ENCODE peak calls at places on chromosomes 12 and 14, in seven cellular contexts. W is A549, V is suprapubic skin, H is tibial nerve, X is stomach, S is adipocyte, T is sigmoid colon. Y is an unnamed sample.

GRCh38 chr14:75711134-75711795 is 50.2 kb downstream of the TTLL5 start:
- DNase-seq in X (peak; percentile 40), H (no peak), T (no peak), S (peak; percentile 86), V (no peak), W (peak; percentile 68), Y (no peak)

GRCh38 chr12:113273053-113273725 is 51.9 kb downstream of the TPCN1 start:
- DNase-seq in X (no peak), V (peak; percentile 48), W (no peak), H (no peak), S (peak; percentile 4), T (no peak), Y (no peak)

GRCh38 chr14:81336009-81336408 is 64.1 kb downstream of the STON2 start:
- DNase-seq in T (no peak), S (no peak), W (no peak), V (no peak), H (no peak), X (no peak), Y (no peak)

GRCh38 chr12:107759410-107759809 is 1.5 kb downstream of the PRDM4 start:
- DNase-seq in T (no peak), S (peak; percentile 65), W (peak; percentile 62), V (no peak), X (no peak), H (no peak), Y (no peak)

GRCh38 chr14:51621654-51622053 is 30.1 kb upstream of the FRMD6 start:
- DNase-seq in S (no peak), X (no peak), W (no peak), V (no peak), T (no peak), H (no peak), Y (no peak)

GRCh38 chr12:6053541-6053940 is 70.9 kb downstream of the VWF start:
- DNase-seq in X (no peak), H (no peak), S (no peak), T (no peak), W (no peak), V (no peak), Y (no peak)

GRCh38 chr14:101499080-101499479 is 62.2 kb upstream of the DIO3 start:
- DNase-seq in H (no peak), V (no peak), T (peak; percentile 48), W (no peak), S (no peak), X (peak; percentile 9), Y (peak; percentile 12)

GRCh38 chr14:91918159-91918883 is 29.2 kb downstream of the FBLN5 start:
- DNase-seq in T (peak; percentile 69), S (no peak), X (no peak), V (no peak), W (no peak), H (no peak), Y (no peak)

GRCh38 chr14:55129086-55129427 is at the start of gene LGALS3:
- DNase-seq in H (peak; percentile 61), V (peak; percentile 86), T (peak; percentile 86), W (peak; percentile 80), S (peak; percentile 92), X (peak; percentile 87), Y (peak; percentile 82)

GRCh38 chr12:110349521-110350151 is 53.9 kb downstream of the ANAPC7 start:
- DNase-seq in S (no peak), X (no peak), W (no peak), H (no peak), V (no peak), T (no peak), Y (no peak)

GRCh38 chr14:92726135-92726932 is 22.1 kb downstream of the LGMN start:
- DNase-seq in H (no peak), V (peak; percentile 87), S (peak; percentile 19), X (peak; percentile 82), T (peak; percentile 83), W (peak; percentile 87), Y (peak; percentile 91)

GRCh38 chr12:107184359-107184980 is 91.1 kb upstream of the CRY1 start:
- DNase-seq in V (no peak), H (no peak), W (no peak), X (no peak), T (no peak), S (no peak), Y (no peak)

DNA sequence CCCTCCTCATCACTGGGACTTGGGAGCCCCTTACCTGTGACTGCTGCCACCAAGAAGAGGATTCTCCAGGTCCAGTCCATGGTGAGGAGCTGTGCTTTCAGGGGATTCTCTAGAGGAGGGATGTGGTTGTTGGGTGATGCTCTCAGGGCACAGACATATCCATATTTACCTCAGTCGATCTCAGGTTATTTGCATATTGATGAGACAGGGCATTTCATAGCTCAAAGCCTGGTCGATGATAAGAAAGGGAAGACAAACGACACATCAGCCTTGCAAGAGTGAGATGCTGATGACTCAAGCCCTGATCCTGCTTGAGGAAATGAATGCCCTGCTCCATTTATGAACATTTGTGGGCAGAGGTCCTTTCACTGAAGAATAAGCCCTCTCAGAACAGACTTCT is 981.0 kb downstream of the TMEM121 start:
- DNase-seq in T (no peak), W (no peak), S (no peak), H (no peak), V (no peak), X (no peak), Y (no peak)
- H3K9me3 ChIP-seq in T (no peaks in the 10 kb centered on the region), W (no peaks in the 10 kb centered on the region), S (no peaks in the 10 kb centered on the region), H (no peaks in the 10 kb centered on the region), V (no peaks in the 10 kb centered on the region), X (no peaks in the 10 kb centered on the region), Y (no peaks in the 10 kb centered on the region)

DNA sequence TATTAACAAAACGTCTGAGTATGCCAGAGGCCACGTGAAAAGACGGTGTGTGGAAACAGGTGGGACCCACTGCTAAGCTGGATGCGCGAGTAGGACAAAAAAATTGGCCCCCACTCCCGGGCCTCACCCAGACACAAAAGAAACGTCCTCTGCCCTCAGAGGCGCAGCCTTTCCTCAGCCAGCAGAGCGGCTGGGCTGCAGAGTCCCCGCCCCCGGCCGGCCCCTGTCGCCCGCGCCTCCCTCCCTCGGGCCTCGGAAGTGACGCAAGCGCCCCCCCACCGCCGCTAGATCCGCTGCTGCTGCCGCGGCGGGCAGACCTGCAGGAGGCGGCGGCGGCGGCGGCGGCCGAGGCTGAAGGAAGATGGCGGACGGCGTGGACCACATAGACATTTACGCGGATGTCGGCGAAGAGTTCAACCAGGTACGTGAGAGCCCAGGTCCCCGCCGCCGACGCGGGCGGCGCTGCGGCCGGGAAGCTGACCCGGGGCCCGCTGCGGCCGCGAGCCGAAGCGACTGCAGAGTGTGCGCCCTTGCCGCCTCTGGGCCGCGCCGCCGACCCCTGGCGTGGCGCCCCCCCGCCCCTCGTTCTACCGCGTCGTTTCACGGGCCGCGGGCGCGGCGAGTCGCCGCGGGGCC is at the start of gene CPSF6:
- DNase-seq in X (peak; percentile 96), S (peak; percentile 98), W (peak; percentile 84), H (peak; percentile 88), V (peak; percentile 96), T (peak; percentile 97), Y (peak; percentile 100)
- H3K9me3 ChIP-seq in X (no peaks in the 10 kb centered on the region), S (no peaks in the 10 kb centered on the region), W (no peaks in the 10 kb centered on the region), H (no peaks in the 10 kb centered on the region), V (no peaks in the 10 kb centered on the region), T (no peaks in the 10 kb centered on the region), Y (no peaks in the 10 kb centered on the region)

DNA sequence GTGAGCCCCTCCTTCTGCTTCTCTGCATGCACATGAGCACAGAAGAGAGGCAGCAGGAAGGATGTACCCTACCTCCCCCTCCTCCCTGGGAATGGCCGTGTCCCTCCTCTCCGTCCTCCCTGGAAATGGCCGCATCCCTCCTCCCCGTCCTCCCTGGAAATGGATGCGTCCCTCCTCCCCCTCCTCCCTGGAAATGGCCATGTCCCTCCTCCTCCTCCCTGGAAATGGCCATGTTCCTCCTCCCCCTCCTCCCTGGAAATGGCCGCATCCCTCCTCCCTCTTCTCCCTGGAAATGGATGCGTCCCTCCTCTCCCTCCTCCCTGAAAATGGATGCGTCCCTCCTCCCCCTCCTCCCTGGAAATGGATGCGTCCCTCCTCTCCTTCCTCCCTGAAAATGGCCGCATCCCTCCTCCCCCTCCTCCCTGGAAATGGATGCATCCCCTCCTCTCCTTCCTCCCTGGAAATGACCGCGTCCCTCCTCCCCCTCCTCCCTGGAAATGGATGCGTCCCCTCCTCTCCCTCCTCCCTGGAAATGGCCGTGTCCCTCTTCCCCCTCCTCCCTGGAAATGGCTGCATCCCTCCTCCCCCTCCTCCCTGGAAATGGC is 428.6 kb downstream of the AACS start:
- DNase-seq in W (no peak), V (no peak), S (no peak), X (no peak), T (no peak), H (no peak), Y (no peak)
- H3K9me3 ChIP-seq in W (no peaks in the 10 kb centered on the region), V (no peaks in the 10 kb centered on the region), S (no peaks in the 10 kb centered on the region), X (no peaks in the 10 kb centered on the region), T (no peaks in the 10 kb centered on the region), H (no peaks in the 10 kb centered on the region), Y (no peaks in the 10 kb centered on the region)

DNA sequence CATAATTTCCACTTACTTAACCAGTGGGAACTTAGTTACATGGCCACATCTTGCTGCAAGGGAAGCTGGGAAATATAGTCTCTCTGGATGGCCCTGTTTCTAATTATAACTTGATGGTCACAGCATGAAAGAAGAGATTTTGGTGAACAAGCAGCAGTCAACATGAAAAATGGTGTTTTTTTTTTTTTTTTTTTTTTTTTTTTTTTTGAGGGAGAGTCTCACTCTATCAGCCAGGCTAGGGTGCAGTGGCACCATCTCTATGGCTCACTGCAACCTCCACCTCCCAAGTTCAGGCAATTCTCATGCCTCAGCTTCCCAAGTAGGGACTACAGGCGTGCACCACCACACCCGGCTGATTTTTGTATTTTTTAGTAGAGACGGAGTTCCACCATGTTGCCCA is 10.8 kb downstream of the SRGAP1 start:
- DNase-seq in V (no peak), S (no peak), W (no peak), T (no peak), H (no peak), X (no peak), Y (no peak)
- H3K9me3 ChIP-seq in V (no peaks in the 10 kb centered on the region), S (no peaks in the 10 kb centered on the region), W (no peaks in the 10 kb centered on the region), T (no peaks in the 10 kb centered on the region), H (no peaks in the 10 kb centered on the region), X (no peaks in the 10 kb centered on the region), Y (no peaks in the 10 kb centered on the region)

GRCh38 chr12:116644806-116645205 is 85.6 kb downstream of the MAP1LC3B2 start:
- DNase-seq in T (no peak), V (no peak), S (no peak), H (no peak), X (no peak), W (no peak), Y (no peak)
- H3K9me3 ChIP-seq in T (no peaks in the 10 kb centered on the region), V (no peaks in the 10 kb centered on the region), S (peaks cover 3% of the 10 kb centered on the region), H (no peaks in the 10 kb centered on the region), X (no peaks in the 10 kb centered on the region), W (peaks cover 6% of the 10 kb centered on the region), Y (peaks cover 6% of the 10 kb centered on the region)

DNA sequence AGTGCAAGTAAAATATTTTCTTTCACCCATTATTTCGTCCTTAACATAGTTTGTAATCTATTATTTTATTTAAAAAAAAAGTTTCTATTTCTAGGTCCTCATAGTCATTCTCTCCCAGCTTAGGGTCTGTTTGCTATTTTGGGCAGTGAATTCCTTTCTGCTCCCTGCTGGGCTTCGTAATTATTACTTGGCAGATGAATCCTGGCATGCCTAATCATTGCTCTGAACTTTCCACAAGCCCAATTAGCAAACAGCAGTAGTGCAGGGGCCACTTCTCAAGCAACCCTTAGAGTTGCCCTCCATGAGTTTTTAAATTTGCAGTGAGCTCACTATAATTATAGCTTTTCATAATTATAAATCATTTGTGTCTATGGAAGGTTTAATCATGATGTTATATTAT is 1378.3 kb upstream of the SEL1L start:
- DNase-seq in T (no peak), X (no peak), H (no peak), W (no peak), V (no peak), S (no peak), Y (no peak)
- H3K9me3 ChIP-seq in T (no peaks in the 10 kb centered on the region), X (no peaks in the 10 kb centered on the region), H (no peaks in the 10 kb centered on the region), W (no peaks in the 10 kb centered on the region), V (no peaks in the 10 kb centered on the region), S (no peaks in the 10 kb centered on the region), Y (no peaks in the 10 kb centered on the region)